ENCODE peak calls at places on chromosomes 11 and 22, in seven cellular contexts. Y is NCI-H510A treated with DMSO at 0.1 percent for 48 hours; W is ACHN; L is HEK293T; Q is GM23248; B is stimulated activated CD4-positive, alpha-beta T cell treated with anti-CD3 and anti-CD28 coated beads, Interleukin-2, amount 100 ng/mL, for 48 hours; M is SJSA1. S is an unnamed sample.

GRCh38 chr11:108012139-108012725 is 3.5 kb downstream of the CUL5 start:
- DNase-seq in L (no peak), Y (no peak), Q (no peak), M (no peak), W (no peak), B (no peak), S (no peak)

GRCh38 chr11:126025822-126026221 is 36.8 kb downstream of the CDON start:
- DNase-seq in B (no peak), Q (no peak), M (no peak), W (no peak), L (no peak), Y (no peak), S (no peak)

GRCh38 chr22:46001046-46001425 is 24.1 kb upstream of the WNT7B start:
- DNase-seq in Q (no peak), B (no peak), L (no peak), M (no peak), Y (no peak), W (no peak), S (no peak)

GRCh38 chr11:119332111-119332765 is 2.1 kb upstream of the RNF26 start:
- DNase-seq in L (no peak), B (no peak), W (no peak), M (no peak), Q (no peak), Y (no peak), S (no peak)

GRCh38 chr11:18106688-18107087 is 806 bp upstream of the SAAL1 start:
- DNase-seq in Y (no peak), W (no peak), Q (peak; percentile 31), M (peak; percentile 76), B (no peak), L (no peak), S (no peak)

GRCh38 chr11:46006418-46007070 is 84.1 kb downstream of the LARGE2 start:
- DNase-seq in M (peak; percentile 50), L (peak; percentile 67), B (no peak), Y (peak; percentile 33), W (peak; percentile 69), Q (peak; percentile 82), S (no peak)

GRCh38 chr11:5129457-5129877 is 8.7 kb downstream of the OR52A5 start:
- DNase-seq in L (no peak), M (no peak), Q (peak; percentile 41), W (no peak), Y (no peak), B (no peak), S (no peak)

GRCh38 chr22:48758905-48759875 is 1068.5 kb downstream of the BRD1 start:
- DNase-seq in Q (no peak), M (no peak), W (no peak), Y (no peak), B (no peak), L (no peak), S (no peak)